ENCODE peak calls at places on chromosomes 11 and 22, in seven cellular contexts. One of them, this sample, is unnamed.

GRCh38 chr11:76592961-76593360 is 77.6 kb downstream of the LRRC32 start:
- DNase-seq in HCT116: no peak
- DNase-seq in tibial nerve: no peak
- DNase-seq in epithelial cell of esophagus: no peak
- DNase-seq in astrocyte of the cerebellum: no peak
- DNase-seq in AG04450: no peak
- DNase-seq in PC-9: no peak
- DNase-seq in this sample: no peak

GRCh38 chr11:17767301-17767885 is 32.8 kb downstream of the KCNC1 start:
- DNase-seq in HCT116: no peak
- DNase-seq in tibial nerve: no peak
- DNase-seq in epithelial cell of esophagus: no peak
- DNase-seq in astrocyte of the cerebellum: no peak
- DNase-seq in AG04450: no peak
- DNase-seq in PC-9: no peak
- DNase-seq in this sample: no peak

GRCh38 chr22:48365386-48365785 is 1462.3 kb downstream of the BRD1 start:
- DNase-seq in HCT116: no peak
- DNase-seq in tibial nerve: no peak
- DNase-seq in epithelial cell of esophagus: no peak
- DNase-seq in astrocyte of the cerebellum: no peak
- DNase-seq in AG04450: no peak
- DNase-seq in PC-9: no peak
- DNase-seq in this sample: no peak

GRCh38 chr22:20093437-20093836 is 13.4 kb downstream of the DGCR8 start:
- DNase-seq in HCT116: no peak
- DNase-seq in tibial nerve: no peak
- DNase-seq in epithelial cell of esophagus: no peak
- DNase-seq in astrocyte of the cerebellum: no peak
- DNase-seq in AG04450: no peak
- DNase-seq in PC-9: no peak
- DNase-seq in this sample: no peak

GRCh38 chr11:35151241-35151640 is 12.3 kb downstream of the CD44 start:
- DNase-seq in HCT116: no peak
- DNase-seq in tibial nerve: no peak
- DNase-seq in epithelial cell of esophagus: no peak
- DNase-seq in astrocyte of the cerebellum: no peak
- DNase-seq in AG04450: no peak
- DNase-seq in PC-9: no peak
- DNase-seq in this sample: no peak

GRCh38 chr11:41245704-41246398 is 213.6 kb downstream of the LRRC4C start:
- DNase-seq in HCT116: no peak
- DNase-seq in tibial nerve: no peak
- DNase-seq in epithelial cell of esophagus: no peak
- DNase-seq in astrocyte of the cerebellum: no peak
- DNase-seq in AG04450: no peak
- DNase-seq in PC-9: no peak
- DNase-seq in this sample: peak

GRCh38 chr11:115117931-115118479 is 386.2 kb downstream of the CADM1 start:
- DNase-seq in HCT116: no peak
- DNase-seq in tibial nerve: no peak
- DNase-seq in epithelial cell of esophagus: no peak
- DNase-seq in astrocyte of the cerebellum: no peak
- DNase-seq in AG04450: no peak
- DNase-seq in PC-9: no peak
- DNase-seq in this sample: no peak

GRCh38 chr22:40178417-40179409 is 988 bp downstream of the TNRC6B start:
- DNase-seq in HCT116: no peak
- DNase-seq in tibial nerve: no peak
- DNase-seq in epithelial cell of esophagus: peak
- DNase-seq in astrocyte of the cerebellum: no peak
- DNase-seq in AG04450: no peak
- DNase-seq in PC-9: no peak
- DNase-seq in this sample: no peak

GRCh38 chr11:71507102-71507501 is 20.0 kb upstream of the KRTAP5-7 start:
- DNase-seq in HCT116: no peak
- DNase-seq in tibial nerve: no peak
- DNase-seq in epithelial cell of esophagus: no peak
- DNase-seq in astrocyte of the cerebellum: no peak
- DNase-seq in AG04450: no peak
- DNase-seq in PC-9: no peak
- DNase-seq in this sample: peak

GRCh38 chr11:132106336-132106982 is 736.0 kb downstream of the NTM start:
- DNase-seq in HCT116: no peak
- DNase-seq in tibial nerve: no peak
- DNase-seq in epithelial cell of esophagus: peak
- DNase-seq in astrocyte of the cerebellum: peak
- DNase-seq in AG04450: no peak
- DNase-seq in PC-9: no peak
- DNase-seq in this sample: no peak

GRCh38 chr11:94199367-94200130 is 70.9 kb downstream of the PANX1 start:
- DNase-seq in HCT116: no peak
- DNase-seq in tibial nerve: no peak
- DNase-seq in epithelial cell of esophagus: no peak
- DNase-seq in astrocyte of the cerebellum: no peak
- DNase-seq in AG04450: no peak
- DNase-seq in PC-9: no peak
- DNase-seq in this sample: no peak

GRCh38 chr22:37775785-37776638 is 31.7 kb upstream of the GCAT start:
- DNase-seq in HCT116: no peak
- DNase-seq in tibial nerve: no peak
- DNase-seq in epithelial cell of esophagus: peak
- DNase-seq in astrocyte of the cerebellum: peak
- DNase-seq in AG04450: peak
- DNase-seq in PC-9: no peak
- DNase-seq in this sample: no peak

DNA sequence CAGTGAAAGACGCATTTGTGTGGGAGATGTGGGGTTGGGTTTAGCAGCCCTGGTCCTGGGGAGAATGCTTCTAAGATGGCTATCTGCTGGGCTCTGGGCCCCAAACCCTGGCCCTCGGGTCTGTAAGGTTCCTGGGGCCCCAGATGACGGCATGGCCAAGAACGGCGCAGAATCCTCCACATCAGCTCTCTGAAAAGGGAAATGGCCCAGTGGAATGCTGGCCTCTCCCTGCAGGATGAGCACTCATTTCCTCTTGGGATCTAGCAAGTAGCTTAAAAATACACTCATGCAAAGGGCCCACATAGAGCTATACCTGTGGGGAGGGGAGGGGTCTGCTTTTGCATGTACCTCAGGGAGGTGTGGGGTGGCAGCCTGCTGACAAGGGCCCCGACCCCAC is 37.5 kb upstream of the LINC01488 start:
- DNase-seq in HCT116: no peak
- DNase-seq in tibial nerve: no peak
- DNase-seq in epithelial cell of esophagus: peak
- DNase-seq in astrocyte of the cerebellum: no peak
- DNase-seq in AG04450: no peak
- DNase-seq in PC-9: no peak
- DNase-seq in this sample: no peak
- H3K4me3 ChIP-seq in HCT116: peak
- H3K4me3 ChIP-seq in tibial nerve: peak
- H3K4me3 ChIP-seq in epithelial cell of esophagus: no peak
- H3K4me3 ChIP-seq in astrocyte of the cerebellum: peak
- H3K4me3 ChIP-seq in AG04450: peak
- H3K4me3 ChIP-seq in PC-9: peak
- H3K4me3 ChIP-seq in this sample: peak

GRCh38 chr22:17725465-17725800 is 48.8 kb downstream of the BID start:
- DNase-seq in HCT116: no peak
- DNase-seq in tibial nerve: no peak
- DNase-seq in epithelial cell of esophagus: no peak
- DNase-seq in astrocyte of the cerebellum: no peak
- DNase-seq in AG04450: no peak
- DNase-seq in PC-9: no peak
- DNase-seq in this sample: no peak

GRCh38 chr22:17724678-17725464 is 49.4 kb downstream of the BID start:
- DNase-seq in HCT116: no peak
- DNase-seq in tibial nerve: no peak
- DNase-seq in epithelial cell of esophagus: no peak
- DNase-seq in astrocyte of the cerebellum: no peak
- DNase-seq in AG04450: no peak
- DNase-seq in PC-9: no peak
- DNase-seq in this sample: no peak

GRCh38 chr22:17726561-17727243 is 47.6 kb downstream of the BID start:
- DNase-seq in HCT116: no peak
- DNase-seq in tibial nerve: no peak
- DNase-seq in epithelial cell of esophagus: no peak
- DNase-seq in astrocyte of the cerebellum: no peak
- DNase-seq in AG04450: peak
- DNase-seq in PC-9: no peak
- DNase-seq in this sample: no peak

GRCh38 chr22:17727244-17727892 is 46.9 kb downstream of the BID start:
- DNase-seq in HCT116: no peak
- DNase-seq in tibial nerve: no peak
- DNase-seq in epithelial cell of esophagus: no peak
- DNase-seq in astrocyte of the cerebellum: no peak
- DNase-seq in AG04450: no peak
- DNase-seq in PC-9: no peak
- DNase-seq in this sample: no peak

GRCh38 chr22:17724241-17724640 is 50.0 kb downstream of the BID start:
- DNase-seq in HCT116: no peak
- DNase-seq in tibial nerve: no peak
- DNase-seq in epithelial cell of esophagus: no peak
- DNase-seq in astrocyte of the cerebellum: peak
- DNase-seq in AG04450: no peak
- DNase-seq in PC-9: no peak
- DNase-seq in this sample: no peak
- TF ChIP-seq CTCF in HCT116: no peak
- TF ChIP-seq CTCF in tibial nerve: no peak
- TF ChIP-seq CTCF in epithelial cell of esophagus: no peak
- TF ChIP-seq CTCF in astrocyte of the cerebellum: no peak
- TF ChIP-seq CTCF in AG04450: no peak
- TF ChIP-seq CTCF in PC-9: no peak
- TF ChIP-seq CTCF in this sample: no peak

DNA sequence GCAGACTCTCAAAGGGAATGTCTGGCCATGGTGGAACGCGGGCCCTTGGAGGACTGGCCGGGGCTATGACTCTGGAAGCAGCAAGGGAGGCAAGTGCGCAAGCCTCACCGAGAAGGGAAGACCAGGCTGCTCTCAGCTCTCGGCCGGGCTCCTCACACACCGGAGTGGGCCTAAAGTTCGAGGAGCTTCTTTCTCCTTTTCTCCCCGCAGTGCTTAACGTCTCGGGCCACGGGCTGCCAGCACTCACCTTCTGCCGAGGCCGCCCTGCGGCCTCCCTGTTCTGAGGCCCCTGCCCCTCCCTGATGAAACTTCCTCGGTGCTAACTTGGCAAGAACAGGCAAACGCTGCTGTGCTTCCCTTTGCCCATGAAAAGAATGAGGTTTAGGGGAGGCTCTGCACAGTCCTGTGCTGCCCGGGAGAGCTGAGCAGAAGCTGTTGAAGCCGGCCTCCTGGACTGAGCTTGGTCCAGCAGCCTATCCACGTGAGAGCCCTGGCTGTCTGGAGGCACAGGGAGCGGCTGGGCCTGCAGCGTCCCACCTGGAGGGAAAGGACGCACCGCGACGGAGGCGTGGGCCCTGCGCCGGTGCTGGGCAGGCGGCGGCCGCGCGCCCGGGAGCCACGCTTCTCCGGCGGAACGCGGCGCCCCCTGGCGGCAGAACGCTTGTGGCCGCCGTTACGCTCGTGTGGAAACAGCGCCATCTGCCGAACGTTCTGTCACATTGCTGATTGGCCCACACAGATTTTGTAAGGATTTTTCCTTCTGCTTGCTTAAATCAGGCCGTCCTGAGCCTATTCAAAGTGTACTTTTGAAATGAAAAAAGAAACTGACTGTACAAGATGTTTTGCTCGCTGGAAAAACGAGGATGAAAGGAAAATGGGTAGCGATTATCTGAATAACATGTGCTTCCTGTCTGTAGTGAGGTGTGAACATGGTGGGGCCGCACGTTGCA is 65.0 kb upstream of the TMEM45B start:
- DNase-seq in HCT116: peak
- DNase-seq in tibial nerve: peak
- DNase-seq in epithelial cell of esophagus: peak
- DNase-seq in astrocyte of the cerebellum: peak
- DNase-seq in AG04450: peak
- DNase-seq in PC-9: peak
- DNase-seq in this sample: peak
- H3K4me3 ChIP-seq in HCT116: no peak
- H3K4me3 ChIP-seq in tibial nerve: peak
- H3K4me3 ChIP-seq in epithelial cell of esophagus: no peak
- H3K4me3 ChIP-seq in astrocyte of the cerebellum: peak
- H3K4me3 ChIP-seq in AG04450: peak
- H3K4me3 ChIP-seq in PC-9: peak
- H3K4me3 ChIP-seq in this sample: peak

GRCh38 chr11:64894812-64895452 is 16.5 kb upstream of the EHD1 start:
- DNase-seq in HCT116: no peak
- DNase-seq in tibial nerve: no peak
- DNase-seq in epithelial cell of esophagus: no peak
- DNase-seq in astrocyte of the cerebellum: no peak
- DNase-seq in AG04450: no peak
- DNase-seq in PC-9: no peak
- DNase-seq in this sample: no peak

GRCh38 chr11:64892411-64892831 is 14.0 kb upstream of the EHD1 start:
- DNase-seq in HCT116: no peak
- DNase-seq in tibial nerve: no peak
- DNase-seq in epithelial cell of esophagus: no peak
- DNase-seq in astrocyte of the cerebellum: no peak
- DNase-seq in AG04450: no peak
- DNase-seq in PC-9: no peak
- DNase-seq in this sample: no peak

GRCh38 chr11:64894070-64894811 is 15.8 kb upstream of the EHD1 start:
- DNase-seq in HCT116: no peak
- DNase-seq in tibial nerve: peak
- DNase-seq in epithelial cell of esophagus: peak
- DNase-seq in astrocyte of the cerebellum: no peak
- DNase-seq in AG04450: no peak
- DNase-seq in PC-9: peak
- DNase-seq in this sample: peak

GRCh38 chr11:64892838-64893193 is 14.4 kb upstream of the EHD1 start:
- DNase-seq in HCT116: no peak
- DNase-seq in tibial nerve: no peak
- DNase-seq in epithelial cell of esophagus: no peak
- DNase-seq in astrocyte of the cerebellum: no peak
- DNase-seq in AG04450: no peak
- DNase-seq in PC-9: no peak
- DNase-seq in this sample: no peak

DNA sequence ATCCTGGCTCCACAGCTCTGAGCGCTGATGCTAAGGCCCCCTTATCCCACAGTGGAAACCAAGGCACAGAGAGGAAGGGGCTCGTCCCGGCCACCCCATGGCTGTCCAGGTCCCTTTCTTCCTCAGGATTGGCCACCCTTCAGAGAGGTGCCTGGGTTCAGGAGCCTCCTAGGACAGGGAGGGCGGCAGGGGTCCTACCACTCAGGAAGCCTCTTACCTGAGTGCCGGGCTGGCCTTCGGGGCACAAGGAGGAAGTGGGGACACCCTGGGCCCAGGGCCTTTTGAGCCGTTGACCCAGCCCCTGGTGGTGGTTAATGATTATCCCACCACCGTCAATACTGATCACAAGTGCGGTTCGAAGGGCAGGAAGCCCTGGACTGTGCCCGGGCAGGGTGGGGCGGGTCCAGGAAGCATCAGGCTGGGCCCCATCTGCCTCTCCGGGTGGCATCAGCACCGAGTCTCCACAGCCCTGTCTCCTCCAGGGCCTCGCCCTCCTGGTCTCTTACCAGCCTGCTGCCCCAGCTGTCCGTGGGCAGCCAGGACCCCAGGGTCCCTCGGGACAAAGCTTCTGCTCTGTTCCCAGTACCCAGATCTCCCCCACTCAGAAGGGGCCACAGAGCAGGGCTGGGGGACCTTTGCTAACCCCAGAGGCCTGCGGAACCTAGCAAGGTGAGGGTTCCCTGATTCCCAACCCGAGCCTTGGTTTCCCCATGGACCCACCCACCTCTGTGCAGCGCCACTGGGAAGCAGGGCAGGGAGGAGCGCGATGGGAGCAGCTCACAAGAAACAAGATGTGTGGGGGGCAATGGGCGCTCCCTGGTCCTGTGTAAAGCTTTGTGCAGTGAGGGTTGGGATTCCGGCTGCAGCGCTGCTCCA is 15.0 kb upstream of the EHD1 start:
- DNase-seq in HCT116: no peak
- DNase-seq in tibial nerve: no peak
- DNase-seq in epithelial cell of esophagus: no peak
- DNase-seq in astrocyte of the cerebellum: no peak
- DNase-seq in AG04450: no peak
- DNase-seq in PC-9: no peak
- DNase-seq in this sample: peak
- TF ChIP-seq CTCF in HCT116: no peak
- TF ChIP-seq CTCF in tibial nerve: no peak
- TF ChIP-seq CTCF in epithelial cell of esophagus: no peak
- TF ChIP-seq CTCF in astrocyte of the cerebellum: no peak
- TF ChIP-seq CTCF in AG04450: no peak
- TF ChIP-seq CTCF in PC-9: no peak
- TF ChIP-seq CTCF in this sample: peak

This sample was measured in Caco-2.